ENCODE peak calls at places on chromosomes 1 and 21, in nine cellular contexts. D is IMR-90, B is K562, K is H54, H is ovary, R is A549, N is uterus, C is GM12891, T is heart left ventricle. O is an unnamed sample.

GRCh38 chr1:29704430-29704829 is 468.1 kb downstream of the PTPRU start:
- DNase-seq in D (no peak), B (no peak), K (no peak), H (no peak), R (no peak), N (no peak), C (no peak), T (no peak), O (no peak)

GRCh38 chr1:202192770-202193613 is 607 bp upstream of the LGR6 start:
- DNase-seq in D (peak; percentile 35), B (peak; percentile 81), K (peak; percentile 70), H (peak; percentile 58), R (peak; percentile 64), N (peak; percentile 30), C (peak; percentile 66), T (peak; percentile 70), O (peak; percentile 91)

GRCh38 chr1:87305762-87306161 is 22.9 kb upstream of the LMO4 start:
- DNase-seq in D (no peak), B (no peak), K (no peak), H (no peak), R (no peak), N (no peak), C (no peak), T (no peak), O (no peak)

GRCh38 chr1:100422065-100422464 is 69.8 kb downstream of the CDC14A start:
- DNase-seq in D (no peak), B (no peak), K (no peak), H (no peak), R (no peak), N (no peak), C (no peak), T (no peak), O (no peak)

GRCh38 chr1:61013953-61014667 is 68.3 kb upstream of the NFIA start:
- DNase-seq in D (no peak), B (no peak), K (no peak), H (no peak), R (no peak), N (no peak), C (no peak), T (no peak), O (no peak)

GRCh38 chr21:26790289-26790688 is 54.9 kb downstream of the ADAMTS1 start:
- DNase-seq in D (no peak), B (no peak), K (no peak), H (no peak), R (no peak), N (no peak), C (no peak), T (no peak), O (no peak)

GRCh38 chr21:42350271-42350885 is 416 bp downstream of the TFF2 start:
- DNase-seq in D (no peak), B (no peak), K (no peak), H (no peak), R (no peak), N (no peak), C (no peak), T (no peak), O (no peak)

GRCh38 chr1:235199441-235199840 is 38.4 kb upstream of the RBM34 start:
- DNase-seq in D (peak; percentile 33), B (peak; percentile 46), K (no peak), H (no peak), R (peak; percentile 14), N (no peak), C (no peak), T (no peak), O (no peak)

DNA sequence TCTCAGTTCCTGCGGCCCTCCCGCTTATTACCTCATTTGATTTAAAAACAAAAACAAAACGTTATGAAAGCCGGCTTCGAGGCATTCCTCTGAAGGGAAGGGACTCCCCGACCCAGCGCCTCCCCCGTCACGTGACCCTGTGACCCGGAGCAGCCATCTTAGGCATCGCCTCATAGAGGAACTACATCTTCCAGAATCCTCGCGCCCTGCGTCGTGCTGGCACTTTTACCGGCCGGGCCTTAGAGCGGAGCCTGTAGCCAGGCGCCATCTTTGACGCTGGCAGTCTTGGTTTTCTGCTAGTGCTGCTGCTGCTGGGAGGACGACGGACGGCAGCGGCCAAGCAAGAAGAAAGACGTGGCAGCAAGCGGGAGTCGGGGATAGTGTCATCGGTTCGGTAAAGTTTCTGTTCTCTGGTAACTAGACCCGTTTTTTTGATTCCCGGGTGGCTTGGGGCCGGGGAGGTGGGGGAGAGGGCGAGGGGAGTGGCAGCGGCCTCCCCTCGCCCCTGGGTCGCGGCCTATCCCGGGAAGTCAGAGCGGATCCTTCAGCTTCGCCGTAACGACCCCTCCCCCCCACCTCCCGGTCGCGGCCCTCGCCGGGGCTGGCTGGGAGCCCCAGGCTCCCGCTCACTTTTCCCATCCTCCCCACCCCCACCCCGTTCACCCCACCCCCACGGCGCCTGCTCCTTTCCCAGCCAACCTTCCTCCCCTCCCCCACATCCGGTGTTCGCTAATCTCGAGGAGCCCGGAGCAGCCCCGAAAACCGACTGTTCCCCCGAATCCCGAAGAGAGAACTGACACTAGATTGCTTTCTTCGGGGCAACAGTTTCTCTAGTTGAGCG is at the start of the genes ZBED6 and ZC3H11A:
- DNase-seq in D (peak; percentile 98), B (peak; percentile 100), K (peak; percentile 85), H (peak; percentile 98), R (peak; percentile 98), N (peak; percentile 100), C (peak; percentile 82), T (peak; percentile 100), O (peak; percentile 100)
- TF ChIP-seq POLR2A in D (peak; percentile 88), B (peak; percentile 92), K (peak; percentile 38), H (peak; percentile 78), R (peak; percentile 52), N (peak; percentile 70), C (peak; percentile 73), T (peak; percentile 63), O (no peak)

GRCh38 chr1:226063362-226064167 is 1.0 kb downstream of the H3-3A start:
- DNase-seq in D (peak; percentile 28), B (peak; percentile 65), K (no peak), H (peak; percentile 65), R (peak; percentile 15), N (peak; percentile 55), C (no peak), T (peak; percentile 57), O (peak; percentile 58)

GRCh38 chr1:226061793-226062557 is 541 bp upstream of the H3-3A start:
- DNase-seq in D (peak; percentile 65), B (peak; percentile 94), K (peak; percentile 82), H (peak; percentile 87), R (peak; percentile 90), N (peak; percentile 76), C (peak; percentile 86), T (peak; percentile 89), O (peak; percentile 94)

GRCh38 chr1:226064168-226064815 is 1.8 kb downstream of the H3-3A start:
- DNase-seq in D (no peak), B (no peak), K (no peak), H (no peak), R (no peak), N (no peak), C (no peak), T (no peak), O (no peak)

GRCh38 chr1:226060976-226061792 is 1.3 kb upstream of the H3-3A start:
- DNase-seq in D (no peak), B (peak; percentile 55), K (no peak), H (no peak), R (peak; percentile 25), N (no peak), C (no peak), T (no peak), O (no peak)

GRCh38 chr1:226062558-226063361 is at the start of gene H3-3A:
- DNase-seq in D (peak; percentile 90), B (peak; percentile 99), K (peak; percentile 41), H (peak; percentile 100), R (peak; percentile 81), N (peak; percentile 99), C (peak; percentile 31), T (peak; percentile 100), O (peak; percentile 98)
- TF ChIP-seq POLR2A in D (peak; percentile 92), B (peak; percentile 97), K (peak; percentile 97), H (peak; percentile 96), R (peak; percentile 96), N (peak; percentile 95), C (peak; percentile 86), T (peak; percentile 99), O (no peak)

GRCh38 chr1:36203027-36203553 is 21.2 kb upstream of the THRAP3 start:
- DNase-seq in D (no peak), B (no peak), K (no peak), H (no peak), R (no peak), N (no peak), C (no peak), T (no peak), O (no peak)

GRCh38 chr1:36198641-36199040 is 25.6 kb upstream of the THRAP3 start:
- DNase-seq in D (no peak), B (no peak), K (no peak), H (no peak), R (no peak), N (no peak), C (no peak), T (no peak), O (no peak)

GRCh38 chr1:36204347-36204909 is 19.8 kb upstream of the THRAP3 start:
- DNase-seq in D (no peak), B (no peak), K (no peak), H (peak; percentile 52), R (no peak), N (no peak), C (no peak), T (peak; percentile 63), O (peak; percentile 43)

GRCh38 chr1:36203554-36204346 is 20.5 kb upstream of the THRAP3 start:
- DNase-seq in D (peak; percentile 52), B (no peak), K (no peak), H (peak; percentile 44), R (no peak), N (peak; percentile 24), C (no peak), T (peak; percentile 85), O (peak; percentile 45)

DNA sequence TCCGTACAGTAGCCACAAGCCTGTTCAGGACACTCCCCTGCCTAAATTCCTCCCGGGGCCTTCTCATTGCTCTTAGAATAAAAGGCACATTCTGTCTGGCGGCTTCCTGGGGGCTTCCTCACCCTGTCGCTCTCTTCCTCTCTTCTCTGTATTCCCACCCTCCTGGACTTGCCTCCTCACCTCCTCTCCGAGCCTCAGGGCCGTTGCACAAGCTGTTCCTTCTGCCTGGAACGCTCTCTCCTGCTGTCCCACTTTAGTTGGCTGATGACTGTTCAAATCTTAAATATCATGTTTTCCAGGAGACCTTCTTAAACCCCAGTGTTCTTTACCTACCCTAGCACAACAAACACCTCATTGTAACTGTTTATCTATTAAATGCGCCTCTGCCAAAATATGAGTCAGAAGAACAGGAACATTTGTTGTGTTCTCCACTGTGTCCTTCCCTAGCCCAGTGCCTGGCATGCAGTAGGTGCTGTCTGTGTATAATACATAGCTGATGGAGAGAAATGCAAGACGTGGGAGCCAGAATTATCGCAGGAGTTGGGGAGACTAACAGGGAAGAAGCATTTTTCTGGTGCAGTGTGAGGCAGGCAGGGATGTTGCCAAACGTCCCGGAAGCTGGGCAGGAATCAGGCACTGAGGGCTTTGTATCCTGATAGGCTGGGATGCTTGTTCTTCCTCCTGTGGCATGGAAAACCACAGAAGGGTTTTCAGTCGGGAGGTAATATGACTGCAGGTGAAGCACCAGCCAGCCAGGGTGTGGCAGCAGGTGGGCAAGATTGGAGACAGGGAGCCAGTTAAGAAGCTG is 24.1 kb upstream of the THRAP3 start:
- DNase-seq in D (peak; percentile 60), B (no peak), K (no peak), H (no peak), R (no peak), N (no peak), C (no peak), T (peak; percentile 51), O (no peak)
- TF ChIP-seq POLR2A in D (no peak), B (no peak), K (no peak), H (no peak), R (no peak), N (no peak), C (no peak), T (no peak), O (no peak)

GRCh38 chr1:236862615-236863211 is 67.6 kb downstream of the MTR start:
- DNase-seq in D (no peak), B (no peak), K (no peak), H (no peak), R (no peak), N (no peak), C (no peak), T (peak; percentile 59), O (no peak)

GRCh38 chr1:236860096-236860495 is 65.0 kb downstream of the MTR start:
- DNase-seq in D (no peak), B (no peak), K (no peak), H (no peak), R (no peak), N (no peak), C (no peak), T (no peak), O (no peak)

GRCh38 chr1:236861560-236862230 is 66.6 kb downstream of the MTR start:
- DNase-seq in D (peak; percentile 22), B (no peak), K (no peak), H (no peak), R (no peak), N (no peak), C (no peak), T (no peak), O (no peak)

GRCh38 chr1:236862231-236862591 is 67.1 kb downstream of the MTR start:
- DNase-seq in D (no peak), B (no peak), K (no peak), H (no peak), R (no peak), N (no peak), C (no peak), T (no peak), O (no peak)

DNA sequence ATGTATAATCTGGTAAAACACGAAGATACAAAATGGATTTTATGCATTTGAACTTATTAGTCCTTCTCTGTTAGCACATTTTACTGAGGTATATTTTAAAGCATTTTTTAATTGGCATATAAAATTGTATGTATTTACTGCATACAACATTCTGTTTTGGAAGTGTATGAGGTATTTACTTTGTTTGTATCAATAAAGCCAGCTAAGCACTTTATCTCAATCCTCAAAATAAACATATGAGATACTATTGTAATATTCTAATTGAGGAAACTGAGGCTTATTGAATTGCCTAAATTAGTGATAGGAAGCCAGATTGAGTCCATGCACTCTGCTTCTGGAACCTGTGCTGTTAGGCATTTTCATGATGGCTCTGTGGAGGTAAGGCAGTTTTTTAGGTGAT is 65.6 kb downstream of the MTR start:
- DNase-seq in D (no peak), B (no peak), K (no peak), H (no peak), R (no peak), N (no peak), C (no peak), T (no peak), O (no peak)
- TF ChIP-seq POLR2A in D (no peak), B (no peak), K (no peak), H (no peak), R (no peak), N (no peak), C (no peak), T (no peak), O (no peak)